ENCODE peak calls at places on chromosomes 7 and 10, in four cellular contexts. C is breast epithelium, Q is HFF-Myc, J is NT2/D1. O is an unnamed sample.
A peak's percentile ranks its signal among the peaks of the same experiment; 100 is the strongest.

GRCh38 chr10:67839957-67840356 is 2.0 kb upstream of the DNAJC12 start:
- DNase-seq in Q (no peak), J (no peak), C (no peak), O (no peak)

GRCh38 chr7:143205560-143206293 is 16.1 kb upstream of the TAS2R40 start:
- DNase-seq in C (no peak), J (no peak), Q (no peak), O (peak; percentile 48)

GRCh38 chr10:63722537-63722936 is 201.3 kb downstream of the REEP3 start:
- DNase-seq in Q (no peak), J (no peak), C (peak; percentile 58), O (peak; percentile 55)

GRCh38 chr7:47069385-47070076 is 512.4 kb downstream of the TNS3 start:
- DNase-seq in J (no peak), Q (no peak), C (no peak), O (no peak)

GRCh38 chr7:38740041-38740440 is 108.9 kb upstream of the AMPH start:
- DNase-seq in J (no peak), C (no peak), Q (no peak), O (no peak)

GRCh38 chr10:122078965-122079401 is 90.0 kb downstream of the TACC2 start:
- DNase-seq in Q (no peak), J (no peak), C (no peak), O (peak; percentile 65)

GRCh38 chr7:134890246-134891240 is 95.8 kb upstream of the AGBL3 start:
- DNase-seq in Q (no peak), C (no peak), J (no peak), O (no peak)

GRCh38 chr10:29648114-29648982 is 13.6 kb upstream of the SVIL start:
- DNase-seq in J (no peak), Q (no peak), C (no peak), O (no peak)

GRCh38 chr7:70417061-70417655 is 714.8 kb upstream of the GALNT17 start:
- DNase-seq in Q (no peak), J (no peak), C (no peak), O (peak; percentile 31)

GRCh38 chr7:147088916-147089315 is 972.3 kb downstream of the CNTNAP2 start:
- DNase-seq in C (no peak), Q (no peak), J (no peak), O (no peak)

GRCh38 chr10:5812283-5813090 is 747 bp downstream of the GDI2 start:
- DNase-seq in C (no peak), J (peak; percentile 13), Q (no peak), O (no peak)

GRCh38 chr7:138243430-138243829 is 167.2 kb downstream of the AKR1D1 start:
- DNase-seq in Q (no peak), C (no peak), J (peak; percentile 97), O (no peak)

GRCh38 chr7:131174855-131175254 is 152.8 kb upstream of the MKLN1 start:
- DNase-seq in C (no peak), Q (no peak), J (no peak), O (no peak)

GRCh38 chr10:9096288-9096687 is 1041.8 kb downstream of the GATA3 start:
- DNase-seq in Q (no peak), J (no peak), C (no peak), O (no peak)

DNA sequence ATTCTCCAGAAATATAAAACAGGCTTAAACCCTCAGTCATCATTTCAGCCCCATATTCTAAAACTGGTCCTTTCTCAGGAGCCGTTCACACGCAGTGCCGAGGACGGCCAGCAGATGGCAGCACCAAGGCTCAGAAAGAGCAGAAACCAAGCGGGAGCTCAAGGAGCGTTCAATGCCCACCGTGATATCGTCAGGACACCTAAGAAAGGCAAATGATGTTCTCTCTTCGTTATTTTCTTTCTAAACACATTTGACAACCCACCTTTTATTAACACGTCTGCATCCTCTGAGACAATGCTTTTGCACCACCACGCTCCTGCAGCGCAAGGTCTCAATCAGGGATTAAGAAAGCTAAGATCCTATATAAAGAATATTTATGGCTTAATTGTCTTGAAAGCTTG is 45.7 kb upstream of the RBM33 start:
- DNase-seq in J (peak; percentile 60), Q (peak; percentile 26), C (peak; percentile 74), O (peak; percentile 66)
- H3K4me3 ChIP-seq in J (no peak overlapping the region), Q (no peak overlapping the region), C (no peak overlapping the region), O (no peak overlapping the region)

DNA sequence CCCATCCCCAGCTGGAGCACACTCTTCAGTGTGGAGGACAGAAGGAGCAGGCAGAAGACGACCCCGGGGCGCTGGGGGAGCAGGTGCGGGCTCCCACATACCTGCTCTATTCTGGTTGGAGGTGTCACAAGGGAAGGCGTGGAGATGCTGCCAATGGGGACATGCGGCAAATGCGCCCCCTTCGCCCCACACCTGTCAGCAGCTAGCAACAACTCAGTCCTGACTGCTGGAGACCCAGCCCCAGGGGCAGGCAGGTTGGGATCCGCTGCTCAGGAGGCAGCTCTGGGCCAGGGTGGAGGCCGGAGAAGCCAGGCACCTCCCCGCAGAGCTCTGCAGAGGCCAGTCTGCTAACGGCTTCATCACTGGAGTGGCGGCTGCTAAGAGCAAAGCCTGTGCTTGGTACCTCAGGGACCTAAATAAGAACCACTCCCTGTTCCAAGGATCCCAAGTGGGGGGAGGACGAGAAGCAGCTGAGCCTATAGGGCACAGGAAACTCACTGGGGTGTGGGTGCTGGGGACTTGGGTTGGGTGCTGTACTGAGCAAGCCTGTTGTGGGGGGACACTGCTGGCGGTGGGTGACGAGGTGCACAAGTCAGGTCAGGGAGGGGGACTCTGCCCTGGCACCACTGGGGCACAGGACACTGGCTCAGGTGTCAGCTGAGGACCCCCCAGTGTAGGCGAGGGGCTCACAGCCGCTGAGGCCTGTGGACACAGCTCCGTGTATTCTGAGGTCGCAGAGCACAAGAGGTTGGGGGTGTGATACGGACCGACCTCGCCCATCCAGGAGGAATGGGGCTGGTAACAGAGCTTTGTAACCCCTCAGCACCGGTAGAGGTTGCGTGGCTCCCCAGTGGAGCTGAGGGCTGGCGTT is 19.2 kb upstream of the GPR146 start:
- DNase-seq in J (no peak), C (no peak), Q (no peak), O (no peak)
- H3K4me3 ChIP-seq in J (no peak overlapping the region), C (no peak overlapping the region), Q (no peak overlapping the region), O (no peak overlapping the region)

GRCh38 chr10:133325392-133325760 is 11.3 kb downstream of the CALY start:
- DNase-seq in C (no peak), Q (no peak), J (no peak), O (no peak)
- H3K4me3 ChIP-seq in C (peak overlapping the region; percentile 3), Q (peak overlapping the region; percentile 22), J (peak overlapping the region; percentile 47), O (peak overlapping the region; percentile 17)

GRCh38 chr10:12448729-12449391 is 99.5 kb downstream of the CAMK1D start:
- DNase-seq in C (no peak), Q (peak; percentile 69), J (no peak), O (no peak)
- H3K4me3 ChIP-seq in C (no peak overlapping the region), Q (no peak overlapping the region), J (no peak overlapping the region), O (no peak overlapping the region)